ENCODE peak calls at places on chromosomes 1 and 21, in four cellular contexts. One of them, this sample, is unnamed.

GRCh38 chr1:41582351-41582750 is 97.9 kb upstream of the EDN2 start:
- DNase-seq in psoas muscle: no peak
- DNase-seq in CD8-positive, alpha-beta memory T cell: no peak
- DNase-seq in mesendoderm: no peak
- DNase-seq in this sample: no peak

GRCh38 chr1:18309552-18310155 is 171.1 kb upstream of the KLHDC7A start:
- DNase-seq in psoas muscle: no peak
- DNase-seq in CD8-positive, alpha-beta memory T cell: no peak
- DNase-seq in mesendoderm: no peak
- DNase-seq in this sample: no peak

GRCh38 chr1:25820247-25821111 is 725 bp downstream of the MTFR1L start:
- DNase-seq in psoas muscle: peak; percentile 68
- DNase-seq in CD8-positive, alpha-beta memory T cell: peak; percentile 75
- DNase-seq in mesendoderm: peak; percentile 84
- DNase-seq in this sample: no peak

GRCh38 chr1:55244476-55245109 is 29.4 kb upstream of the USP24 start:
- DNase-seq in psoas muscle: no peak
- DNase-seq in CD8-positive, alpha-beta memory T cell: no peak
- DNase-seq in mesendoderm: no peak
- DNase-seq in this sample: no peak

GRCh38 chr1:95323117-95323516 is 89.1 kb downstream of the RWDD3 start:
- DNase-seq in psoas muscle: no peak
- DNase-seq in CD8-positive, alpha-beta memory T cell: no peak
- DNase-seq in mesendoderm: peak; percentile 37
- DNase-seq in this sample: no peak

GRCh38 chr1:39105841-39106765 is 80.0 kb downstream of the NDUFS5 start:
- DNase-seq in psoas muscle: peak; percentile 70
- DNase-seq in CD8-positive, alpha-beta memory T cell: peak; percentile 27
- DNase-seq in mesendoderm: peak; percentile 82
- DNase-seq in this sample: peak; percentile 76

GRCh38 chr1:28735961-28736449 is 735 bp upstream of the YTHDF2 start:
- DNase-seq in psoas muscle: no peak
- DNase-seq in CD8-positive, alpha-beta memory T cell: no peak
- DNase-seq in mesendoderm: no peak
- DNase-seq in this sample: no peak

GRCh38 chr1:199129247-199129646 is 490.4 kb downstream of the PTPRC start:
- DNase-seq in psoas muscle: no peak
- DNase-seq in CD8-positive, alpha-beta memory T cell: no peak
- DNase-seq in mesendoderm: no peak
- DNase-seq in this sample: no peak

GRCh38 chr1:229288516-229288915 is 17.6 kb downstream of the RAB4A start:
- DNase-seq in psoas muscle: no peak
- DNase-seq in CD8-positive, alpha-beta memory T cell: no peak
- DNase-seq in mesendoderm: no peak
- DNase-seq in this sample: no peak

GRCh38 chr1:2231667-2232254 is 3.6 kb downstream of the SKI start:
- DNase-seq in psoas muscle: peak; percentile 90
- DNase-seq in CD8-positive, alpha-beta memory T cell: peak; percentile 82
- DNase-seq in mesendoderm: no peak
- DNase-seq in this sample: peak; percentile 95

GRCh38 chr1:115142616-115143015 is 53.3 kb upstream of the TSPAN2 start:
- DNase-seq in psoas muscle: no peak
- DNase-seq in CD8-positive, alpha-beta memory T cell: no peak
- DNase-seq in mesendoderm: no peak
- DNase-seq in this sample: no peak

GRCh38 chr1:171252482-171252881 is 4.2 kb downstream of the FMO1 start:
- DNase-seq in psoas muscle: no peak
- DNase-seq in CD8-positive, alpha-beta memory T cell: no peak
- DNase-seq in mesendoderm: no peak
- DNase-seq in this sample: no peak

GRCh38 chr1:107897428-107898339 is 67.3 kb downstream of the VAV3 start:
- DNase-seq in psoas muscle: no peak
- DNase-seq in CD8-positive, alpha-beta memory T cell: peak; percentile 14
- DNase-seq in mesendoderm: no peak
- DNase-seq in this sample: no peak

GRCh38 chr1:108119500-108119899 is 80.6 kb downstream of the SLC25A24 start:
- DNase-seq in psoas muscle: no peak
- DNase-seq in CD8-positive, alpha-beta memory T cell: no peak
- DNase-seq in mesendoderm: peak; percentile 42
- DNase-seq in this sample: no peak

GRCh38 chr21:44082648-44083436 is 24.4 kb upstream of the PWP2 start:
- DNase-seq in psoas muscle: no peak
- DNase-seq in CD8-positive, alpha-beta memory T cell: no peak
- DNase-seq in mesendoderm: no peak
- DNase-seq in this sample: no peak

GRCh38 chr1:190376067-190376466 is 101.6 kb downstream of the BRINP3 start:
- DNase-seq in psoas muscle: no peak
- DNase-seq in CD8-positive, alpha-beta memory T cell: no peak
- DNase-seq in mesendoderm: no peak
- DNase-seq in this sample: no peak

GRCh38 chr1:205930698-205931330 is 12.4 kb downstream of the SLC26A9 start:
- DNase-seq in psoas muscle: no peak
- DNase-seq in CD8-positive, alpha-beta memory T cell: no peak
- DNase-seq in mesendoderm: no peak
- DNase-seq in this sample: no peak

GRCh38 chr1:74363220-74363619 is 128.0 kb downstream of the TNNI3K start:
- DNase-seq in psoas muscle: no peak
- DNase-seq in CD8-positive, alpha-beta memory T cell: no peak
- DNase-seq in mesendoderm: no peak
- DNase-seq in this sample: no peak

GRCh38 chr1:41853907-41854306 is 64.8 kb downstream of the HIVEP3 start:
- DNase-seq in psoas muscle: no peak
- DNase-seq in CD8-positive, alpha-beta memory T cell: no peak
- DNase-seq in mesendoderm: no peak
- DNase-seq in this sample: no peak

GRCh38 chr1:52002038-52002917 is 11.8 kb upstream of the RAB3B start:
- DNase-seq in psoas muscle: no peak
- DNase-seq in CD8-positive, alpha-beta memory T cell: peak; percentile 64
- DNase-seq in mesendoderm: peak; percentile 94
- DNase-seq in this sample: no peak

GRCh38 chr1:160607051-160608032 is 28.0 kb upstream of the CD84 start:
- DNase-seq in psoas muscle: no peak
- DNase-seq in CD8-positive, alpha-beta memory T cell: peak; percentile 76
- DNase-seq in mesendoderm: peak; percentile 94
- DNase-seq in this sample: no peak

GRCh38 chr1:19764848-19765247 is 34.9 kb downstream of the TMCO4 start:
- DNase-seq in psoas muscle: no peak
- DNase-seq in CD8-positive, alpha-beta memory T cell: no peak
- DNase-seq in mesendoderm: no peak
- DNase-seq in this sample: no peak

GRCh38 chr1:65480684-65481405 is 60.4 kb downstream of the LEPR start:
- DNase-seq in psoas muscle: no peak
- DNase-seq in CD8-positive, alpha-beta memory T cell: no peak
- DNase-seq in mesendoderm: no peak
- DNase-seq in this sample: no peak
- H3K4me1 ChIP-seq in psoas muscle: no peaks in the 10 kb centered on the region
- H3K4me1 ChIP-seq in CD8-positive, alpha-beta memory T cell: no peaks in the 10 kb centered on the region
- H3K4me1 ChIP-seq in mesendoderm: no peaks in the 10 kb centered on the region
- H3K4me1 ChIP-seq in this sample: no peaks in the 10 kb centered on the region

DNA sequence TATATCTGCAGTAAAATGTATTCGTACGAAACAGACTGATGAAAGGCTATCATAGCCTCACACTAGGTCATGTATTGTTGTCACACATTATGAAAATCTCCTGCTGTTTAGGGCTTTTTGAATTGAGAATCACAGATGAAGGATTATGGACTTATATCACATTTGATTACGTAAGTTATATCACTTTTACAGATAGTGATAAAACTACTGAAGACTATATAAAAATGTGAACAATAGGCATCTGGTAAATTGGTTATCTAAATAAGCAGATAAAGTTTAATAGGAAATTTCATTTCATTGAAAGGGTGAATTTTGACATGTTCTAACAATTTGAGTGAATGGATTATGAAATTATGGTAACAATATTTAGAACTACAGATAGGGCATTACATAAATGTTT is 20.0 kb downstream of the LAMC1 start:
- DNase-seq in psoas muscle: no peak
- DNase-seq in CD8-positive, alpha-beta memory T cell: no peak
- DNase-seq in mesendoderm: no peak
- DNase-seq in this sample: no peak
- H3K4me1 ChIP-seq in psoas muscle: peaks cover 77% of the 10 kb centered on the region
- H3K4me1 ChIP-seq in CD8-positive, alpha-beta memory T cell: no peaks in the 10 kb centered on the region
- H3K4me1 ChIP-seq in mesendoderm: peaks cover 5% of the 10 kb centered on the region
- H3K4me1 ChIP-seq in this sample: peaks cover 17% of the 10 kb centered on the region

GRCh38 chr1:109881906-109882287 is 28.8 kb upstream of the CSF1 start:
- DNase-seq in psoas muscle: no peak
- DNase-seq in CD8-positive, alpha-beta memory T cell: no peak
- DNase-seq in mesendoderm: no peak
- DNase-seq in this sample: no peak

GRCh38 chr1:109878531-109878930 is 32.1 kb upstream of the CSF1 start:
- DNase-seq in psoas muscle: no peak
- DNase-seq in CD8-positive, alpha-beta memory T cell: no peak
- DNase-seq in mesendoderm: no peak
- DNase-seq in this sample: no peak

GRCh38 chr1:109880961-109881894 is 29.4 kb upstream of the CSF1 start:
- DNase-seq in psoas muscle: no peak
- DNase-seq in CD8-positive, alpha-beta memory T cell: no peak
- DNase-seq in mesendoderm: no peak
- DNase-seq in this sample: no peak

GRCh38 chr1:109877776-109878175 is 32.9 kb upstream of the CSF1 start:
- DNase-seq in psoas muscle: no peak
- DNase-seq in CD8-positive, alpha-beta memory T cell: no peak
- DNase-seq in mesendoderm: no peak
- DNase-seq in this sample: no peak

DNA sequence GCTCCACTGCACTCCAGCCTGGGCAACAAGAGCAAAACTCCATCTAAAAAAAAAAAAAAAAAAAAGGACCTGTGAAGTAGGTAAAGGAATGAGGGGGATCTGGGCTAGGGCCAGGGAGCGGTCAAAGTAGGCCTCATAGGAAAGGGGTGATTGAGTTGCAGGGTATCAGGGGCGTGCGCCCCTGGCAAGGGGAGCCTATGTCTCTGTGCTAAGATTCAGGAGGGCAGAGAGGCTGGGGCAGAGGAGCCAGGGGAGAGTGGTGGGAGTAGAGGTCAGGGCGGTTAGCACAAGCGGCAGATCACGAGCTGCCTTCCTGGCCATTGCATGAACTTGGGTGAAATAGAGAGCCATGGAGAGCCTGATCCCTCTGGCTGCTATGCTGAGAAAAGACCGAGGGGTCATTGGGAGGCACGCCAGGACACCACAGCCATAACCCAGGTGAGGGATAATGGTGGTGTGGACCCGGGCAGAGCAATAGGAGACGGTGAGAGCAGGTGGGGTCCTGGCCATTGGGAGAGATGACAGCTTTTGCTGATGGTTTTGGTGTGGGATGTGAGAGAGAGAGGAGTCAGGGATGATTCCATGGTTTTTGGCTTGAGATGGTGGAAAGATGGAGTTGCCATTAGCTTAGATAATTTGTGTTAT is 30.6 kb upstream of the CSF1 start:
- DNase-seq in psoas muscle: no peak
- DNase-seq in CD8-positive, alpha-beta memory T cell: no peak
- DNase-seq in mesendoderm: no peak
- DNase-seq in this sample: no peak
- H3K4me1 ChIP-seq in psoas muscle: no peaks in the 10 kb centered on the region
- H3K4me1 ChIP-seq in CD8-positive, alpha-beta memory T cell: no peaks in the 10 kb centered on the region
- H3K4me1 ChIP-seq in mesendoderm: peaks cover 19% of the 10 kb centered on the region
- H3K4me1 ChIP-seq in this sample: peaks cover 4% of the 10 kb centered on the region

DNA sequence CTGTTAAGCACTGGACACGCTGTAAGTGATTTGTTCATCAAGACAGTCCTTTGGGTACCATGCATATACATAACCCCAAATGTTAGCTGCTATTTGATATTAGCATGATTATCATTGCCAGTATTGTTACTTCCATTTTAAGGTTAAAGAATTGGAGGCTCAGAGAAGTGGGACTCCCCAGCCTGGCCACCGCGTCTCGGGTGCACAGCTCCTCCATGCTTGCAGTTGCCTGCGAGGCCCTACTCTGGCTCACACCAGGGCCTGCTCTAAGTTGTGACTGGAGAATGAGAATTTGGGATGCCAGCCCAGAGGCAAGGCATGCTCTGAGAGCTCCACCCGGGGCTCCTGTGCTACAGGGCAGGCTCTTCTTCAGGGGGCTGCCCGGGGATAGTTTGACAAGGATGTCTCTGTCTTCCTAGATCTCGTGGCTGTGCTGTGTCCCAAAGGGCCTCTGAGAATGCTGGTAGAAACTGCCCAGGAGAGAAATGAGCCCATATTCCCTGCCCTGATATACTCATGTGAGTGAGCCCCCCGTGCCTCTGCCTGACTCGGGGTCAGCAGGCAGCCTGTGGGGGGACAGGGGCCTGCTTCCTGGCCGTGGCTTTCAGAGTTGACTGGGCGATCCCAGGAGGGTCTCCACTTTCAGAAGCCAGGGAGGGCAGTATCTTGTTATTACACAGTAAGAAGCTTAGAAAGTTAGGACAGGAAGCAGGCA is 19.4 kb downstream of the PSEN2 start:
- DNase-seq in psoas muscle: no peak
- DNase-seq in CD8-positive, alpha-beta memory T cell: no peak
- DNase-seq in mesendoderm: no peak
- DNase-seq in this sample: no peak
- H3K4me1 ChIP-seq in psoas muscle: peaks cover 3% of the 10 kb centered on the region
- H3K4me1 ChIP-seq in CD8-positive, alpha-beta memory T cell: peaks cover 12% of the 10 kb centered on the region
- H3K4me1 ChIP-seq in mesendoderm: no peaks in the 10 kb centered on the region
- H3K4me1 ChIP-seq in this sample: no peaks in the 10 kb centered on the region